ENCODE peak calls at places on chromosomes 12 and 14, in nine cellular contexts. F is cardiac muscle cell; A is RWPE1; O is substantia nigra; Z is neural progenitor cell; V is heart left ventricle; E is CD8-positive, alpha-beta memory T cell; U is coronary artery; H is ascending aorta. G is an unnamed sample.
A peak's percentile ranks its signal among the peaks of the same experiment; 100 is the strongest.

GRCh38 chr12:130872179-130873096 is 572 bp downstream of the RAN start:
- DNase-seq in E (peak; percentile 68), U (no peak), A (peak; percentile 20), O (peak; percentile 27), Z (peak; percentile 71), F (peak; percentile 74), V (peak; percentile 41), H (no peak), G (no peak)

GRCh38 chr12:93722757-93723567 is 45.8 kb downstream of the CRADD start:
- DNase-seq in Z (no peak), V (no peak), A (peak; percentile 32), U (no peak), E (no peak), H (no peak), O (no peak), F (no peak), G (no peak)

GRCh38 chr12:47079894-47080724 is at the start of gene AMIGO2:
- DNase-seq in V (peak; percentile 71), O (no peak), Z (peak; percentile 65), E (peak; percentile 65), A (peak; percentile 69), U (peak; percentile 88), F (peak; percentile 67), H (no peak), G (no peak)

GRCh38 chr14:22391908-22392307 is 197.1 kb downstream of the DAD1 start:
- DNase-seq in F (peak; percentile 68), U (no peak), H (no peak), O (no peak), V (peak; percentile 60), A (peak; percentile 64), E (no peak), Z (peak; percentile 85), G (peak; percentile 78)

GRCh38 chr14:21796912-21797311 is 123.3 kb upstream of the OR4E1 start:
- DNase-seq in U (no peak), O (no peak), E (no peak), F (peak; percentile 27), A (no peak), Z (peak; percentile 2), H (no peak), V (no peak), G (no peak)

GRCh38 chr14:98168196-98168985 is 1103.6 kb downstream of the BCL11B start:
- DNase-seq in V (no peak), O (no peak), E (no peak), A (no peak), Z (no peak), U (no peak), F (no peak), H (no peak), G (no peak)

GRCh38 chr12:107179883-107180282 is 86.5 kb upstream of the CRY1 start:
- DNase-seq in Z (no peak), O (no peak), V (no peak), U (no peak), H (no peak), F (no peak), E (no peak), A (no peak), G (no peak)

GRCh38 chr14:101547107-101547738 is 14.1 kb upstream of the DIO3 start:
- DNase-seq in A (no peak), H (no peak), V (no peak), F (no peak), U (no peak), Z (no peak), E (no peak), O (no peak), G (no peak)

GRCh38 chr12:112555621-112556233 is 137.0 kb downstream of the PTPN11 start:
- DNase-seq in E (no peak), A (no peak), O (no peak), V (no peak), H (no peak), U (no peak), F (no peak), Z (no peak), G (no peak)

GRCh38 chr12:51632598-51632997 is 41.6 kb downstream of the SCN8A start:
- DNase-seq in A (no peak), V (no peak), H (no peak), F (no peak), E (no peak), Z (no peak), U (no peak), O (no peak), G (no peak)

GRCh38 chr12:45362291-45362690 is 146.4 kb downstream of the ANO6 start:
- DNase-seq in U (no peak), O (no peak), H (no peak), V (no peak), Z (no peak), E (no peak), F (no peak), A (no peak), G (no peak)

GRCh38 chr12:219891-220352 is 6.0 kb upstream of the SLC6A12 start:
- DNase-seq in F (peak; percentile 88), H (no peak), A (peak; percentile 15), Z (peak; percentile 94), E (no peak), V (peak; percentile 44), O (peak; percentile 31), U (no peak), G (no peak)

GRCh38 chr14:90266441-90267154 is 10.2 kb downstream of the PSMC1 start:
- DNase-seq in A (no peak), V (no peak), O (no peak), U (no peak), Z (no peak), E (no peak), H (no peak), F (no peak), G (no peak)

GRCh38 chr12:57127101-57127709 is 1.1 kb upstream of the LRP1 start:
- DNase-seq in E (peak; percentile 57), Z (peak; percentile 88), H (no peak), V (peak; percentile 74), A (peak; percentile 52), O (no peak), U (no peak), F (peak; percentile 89), G (peak; percentile 92)

DNA sequence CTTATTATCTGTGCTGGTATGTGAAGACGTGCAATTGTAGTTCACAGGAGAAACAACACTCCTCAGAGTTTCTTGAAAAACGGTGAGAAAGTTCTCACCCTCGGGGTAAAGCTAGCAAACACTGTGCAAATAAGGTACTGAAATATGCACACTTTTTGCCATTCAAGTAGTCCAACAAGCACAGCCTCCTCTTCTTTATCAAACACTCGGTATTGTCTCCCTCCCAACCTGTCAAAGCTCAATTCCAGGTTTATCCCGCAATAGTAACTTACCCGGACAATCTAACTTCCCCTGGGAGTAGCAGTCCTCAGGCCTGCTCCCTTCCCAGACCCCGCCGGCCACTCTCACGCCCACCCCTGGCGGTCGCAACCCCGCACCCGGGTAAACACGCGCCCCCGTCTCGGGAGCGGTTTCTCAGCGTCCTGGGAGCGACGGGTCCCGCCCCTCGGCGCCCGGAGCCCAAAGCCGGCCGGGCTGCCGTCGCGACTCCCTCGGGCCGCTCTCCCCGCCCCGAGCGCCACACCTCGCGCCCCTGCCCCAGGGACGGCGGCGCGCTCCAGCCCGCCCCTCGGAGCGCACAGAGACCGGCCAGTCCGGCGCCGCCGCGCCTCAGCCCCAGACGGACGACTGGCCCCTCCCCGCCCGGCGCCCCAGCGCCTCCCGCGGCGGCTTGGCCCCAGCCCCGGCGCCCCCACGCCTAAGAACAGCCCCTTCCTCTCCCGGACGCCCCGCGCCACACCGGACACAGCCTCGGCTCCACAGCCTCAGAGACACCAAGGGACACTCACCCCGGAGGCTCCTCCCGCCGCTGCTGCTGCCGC is 594 bp downstream of the BTBD7 start:
- DNase-seq in H (no peak), Z (peak; percentile 85), U (peak; percentile 75), V (peak; percentile 74), A (peak; percentile 36), E (peak; percentile 54), F (peak; percentile 91), O (no peak), G (no peak)
- H3K27ac ChIP-seq in H (peak overlapping the region; percentile 97), Z (peak overlapping the region; percentile 89), U (peak overlapping the region; percentile 100), V (peak overlapping the region; percentile 94), A (peak overlapping the region; percentile 86), E (peak overlapping the region; percentile 85), F (peak overlapping the region; percentile 99), O (peak overlapping the region; percentile 93), G (peak overlapping the region; percentile 99)

GRCh38 chr12:10067259-10067658 is 31.5 kb downstream of the CLEC1A start:
- DNase-seq in A (no peak), U (no peak), F (no peak), H (no peak), Z (no peak), E (no peak), O (no peak), V (no peak), G (no peak)
- H3K27ac ChIP-seq in A (no peak overlapping the region), U (peak overlapping the region; percentile 18), F (no peak overlapping the region), H (no peak overlapping the region), Z (no peak overlapping the region), E (no peak overlapping the region), O (no peak overlapping the region), V (peak overlapping the region; percentile 75), G (peak overlapping the region; percentile 49)

DNA sequence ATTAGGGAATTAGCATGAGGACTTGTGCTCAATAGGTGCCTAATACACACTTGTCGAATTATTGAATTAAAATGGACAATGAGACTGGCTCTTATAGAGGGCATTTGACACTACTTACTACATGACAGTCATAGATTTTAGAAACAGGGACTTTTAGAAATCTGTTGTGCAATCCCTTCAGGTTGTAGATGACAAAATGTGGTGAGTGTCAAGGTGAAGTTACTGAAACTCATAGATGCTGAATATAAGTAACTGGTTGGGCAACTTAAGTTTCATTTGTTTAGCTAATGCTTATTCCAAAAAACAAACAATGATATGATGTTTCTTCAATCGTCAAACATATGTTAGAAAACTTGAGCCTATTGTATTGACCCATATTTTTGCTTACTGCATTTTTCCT is 12.9 kb upstream of the PEX5 start:
- DNase-seq in O (no peak), Z (no peak), E (no peak), U (no peak), H (no peak), F (no peak), A (no peak), V (no peak), G (no peak)
- H3K27ac ChIP-seq in O (no peak overlapping the region), Z (no peak overlapping the region), E (no peak overlapping the region), U (no peak overlapping the region), H (no peak overlapping the region), F (no peak overlapping the region), A (no peak overlapping the region), V (no peak overlapping the region), G (no peak overlapping the region)

GRCh38 chr12:92142251-92142896 is 3.3 kb downstream of the BTG1 start:
- DNase-seq in F (no peak), U (no peak), Z (no peak), O (no peak), A (no peak), E (no peak), V (no peak), H (no peak), G (no peak)

GRCh38 chr12:92143280-92143679 is 2.4 kb downstream of the BTG1 start:
- DNase-seq in E (no peak), A (no peak), V (no peak), F (no peak), O (no peak), H (no peak), Z (no peak), U (no peak), G (no peak)

GRCh38 chr12:92141585-92142244 is 3.9 kb downstream of the BTG1 start:
- DNase-seq in A (no peak), V (no peak), U (no peak), Z (no peak), E (peak; percentile 50), H (no peak), F (no peak), O (no peak), G (no peak)

GRCh38 chr12:92139634-92140555 is 5.8 kb downstream of the BTG1 start:
- DNase-seq in F (no peak), A (no peak), O (no peak), V (no peak), H (no peak), U (no peak), E (no peak), Z (no peak), G (no peak)

GRCh38 chr12:92140919-92141536 is 4.6 kb downstream of the BTG1 start:
- DNase-seq in H (no peak), A (no peak), O (no peak), E (no peak), U (no peak), V (no peak), Z (no peak), F (no peak), G (no peak)
- H3K27ac ChIP-seq in H (peak overlapping the region; percentile 51), A (no peak overlapping the region), O (no peak overlapping the region), E (peak overlapping the region; percentile 98), U (peak overlapping the region; percentile 46), V (peak overlapping the region; percentile 98), Z (no peak overlapping the region), F (peak overlapping the region; percentile 99), G (peak overlapping the region; percentile 100)